ENCODE peak calls at places on chromosomes 1 and 21, in four cellular contexts. H is Daoy, S is GM12891, W is NCI-H510A. T is an unnamed sample.

GRCh38 chr1:87279966-87280535 is 48.6 kb upstream of the LMO4 start:
- DNase-seq in H (no peak), S (no peak), W (no peak), T (no peak)

GRCh38 chr1:92961896-92962752 is 862 bp upstream of the DIPK1A start:
- DNase-seq in H (peak), S (peak), W (no peak), T (peak)

GRCh38 chr1:14809186-14809981 is 210.9 kb downstream of the KAZN start:
- DNase-seq in H (no peak), S (no peak), W (no peak), T (no peak)

GRCh38 chr1:19086176-19086875 is 123.7 kb downstream of the UBR4 start:
- DNase-seq in H (no peak), S (no peak), W (no peak), T (no peak)

GRCh38 chr1:160167056-160167455 is 15.7 kb downstream of the ATP1A4 start:
- DNase-seq in H (no peak), S (no peak), W (no peak), T (no peak)

GRCh38 chr1:50418600-50419109 is 4.6 kb downstream of the DMRTA2 start:
- DNase-seq in H (no peak), S (peak), W (no peak), T (no peak)

GRCh38 chr1:42209516-42210370 is 45.2 kb upstream of the GUCA2A start:
- DNase-seq in H (no peak), S (no peak), W (no peak), T (no peak)

GRCh38 chr1:182674346-182675246 is 9.8 kb downstream of the RGS8 start:
- DNase-seq in H (no peak), S (no peak), W (no peak), T (no peak)

GRCh38 chr1:10179751-10180150 is 30.6 kb upstream of the KIF1B start:
- DNase-seq in H (no peak), S (no peak), W (no peak), T (no peak)

GRCh38 chr1:231919900-231920299 is 293.3 kb downstream of the DISC1 start:
- DNase-seq in H (no peak), S (no peak), W (no peak), T (peak)

GRCh38 chr1:30722175-30722537 is 1.2 kb downstream of the MATN1 start:
- DNase-seq in H (no peak), S (no peak), W (no peak), T (no peak)

GRCh38 chr1:174428033-174428432 is 19.7 kb upstream of the GPR52 start:
- DNase-seq in H (no peak), S (no peak), W (no peak), T (no peak)

GRCh38 chr1:223714849-223715709 is 2.7 kb downstream of the CAPN2 start:
- DNase-seq in H (peak), S (no peak), W (peak), T (no peak)

GRCh38 chr1:241985787-241986186 is 13.1 kb downstream of the MAP1LC3C start:
- DNase-seq in H (peak), S (peak), W (no peak), T (no peak)

GRCh38 chr1:78722947-78723346 is 73.3 kb downstream of the IFI44 start:
- DNase-seq in H (no peak), S (no peak), W (no peak), T (no peak)

GRCh38 chr1:178727014-178727895 is 2.2 kb downstream of the RALGPS2 start:
- DNase-seq in H (no peak), S (no peak), W (no peak), T (no peak)

GRCh38 chr1:51520700-51521248 is 1.7 kb upstream of the EPS15 start:
- DNase-seq in H (peak), S (no peak), W (no peak), T (no peak)

GRCh38 chr1:21449906-21450305 is 10.0 kb downstream of the NBPF3 start:
- DNase-seq in H (no peak), S (no peak), W (no peak), T (no peak)

GRCh38 chr1:12047120-12047876 is 15.8 kb upstream of the TNFRSF8 start:
- DNase-seq in H (peak), S (no peak), W (no peak), T (no peak)

GRCh38 chr1:44696789-44697188 is 22.3 kb downstream of the ARMH1 start:
- DNase-seq in H (no peak), S (no peak), W (no peak), T (peak)

GRCh38 chr1:164719676-164720075 is 160.7 kb downstream of the PBX1 start:
- DNase-seq in H (no peak), S (no peak), W (no peak), T (no peak)

GRCh38 chr1:7299994-7300393 is 471.1 kb upstream of the VAMP3 start:
- DNase-seq in H (peak), S (no peak), W (no peak), T (no peak)

GRCh38 chr1:16163882-16164820 is 8.3 kb upstream of the EPHA2 start:
- DNase-seq in H (peak), S (no peak), W (peak), T (no peak)

GRCh38 chr1:108708726-108709660 is 3.7 kb upstream of the FNDC7 start:
- DNase-seq in H (peak), S (no peak), W (no peak), T (peak)

GRCh38 chr1:11069233-11069950 is 9.6 kb upstream of the SRM start:
- DNase-seq in H (no peak), S (no peak), W (no peak), T (no peak)

GRCh38 chr1:243287652-243288051 is 31.8 kb downstream of the SDCCAG8 start:
- DNase-seq in H (peak), S (peak), W (no peak), T (no peak)

GRCh38 chr1:156608036-156608674 is 6.9 kb upstream of the GPATCH4 start:
- DNase-seq in H (peak), S (no peak), W (peak), T (peak)

GRCh38 chr1:235122348-235122747 is 6.3 kb downstream of the TOMM20 start:
- DNase-seq in H (no peak), S (no peak), W (no peak), T (no peak)

GRCh38 chr1:47262787-47263413 is 30.9 kb upstream of the TAL1 start:
- DNase-seq in H (peak), S (no peak), W (no peak), T (peak)

GRCh38 chr21:14533555-14534400 is 12.3 kb downstream of the SAMSN1 start:
- DNase-seq in H (no peak), S (no peak), W (no peak), T (no peak)

GRCh38 chr21:16573581-16573980 is 843.8 kb downstream of the USP25 start:
- DNase-seq in H (no peak), S (no peak), W (no peak), T (no peak)

GRCh38 chr1:14597343-14598006 is 1.0 kb upstream of the KAZN start:
- DNase-seq in H (no peak), S (no peak), W (no peak), T (no peak)

GRCh38 chr1:95257758-95258157 is 23.7 kb downstream of the RWDD3 start:
- DNase-seq in H (peak), S (no peak), W (no peak), T (no peak)

T was measured in CD8-positive, alpha-beta T cell.